ENCODE peak calls at places on chromosomes 11 and 22, in nine cellular contexts. One of them, this sample, is unnamed. For H3K36me3, the result is how much of the 10 kb centered on the place peaks cover.

GRCh38 chr22:46734830-46735453 is 3.1 kb downstream of the CERK start:
- ATAC-seq in body of pancreas: no peak
- ATAC-seq in Panc1: no peak
- ATAC-seq in K562: no peak
- ATAC-seq in HCT116: no peak
- ATAC-seq in HepG2: no peak
- ATAC-seq in heart left ventricle: no peak
- ATAC-seq in aorta: no peak
- ATAC-seq in gastrocnemius medialis: no peak
- ATAC-seq in this sample: no peak

GRCh38 chr11:67543585-67543984 is 20.3 kb upstream of the CABP2 start:
- ATAC-seq in aorta: no peak
- ATAC-seq in body of pancreas: no peak
- ATAC-seq in Panc1: no peak
- ATAC-seq in heart left ventricle: no peak
- ATAC-seq in HCT116: no peak
- ATAC-seq in K562: no peak
- ATAC-seq in HepG2: no peak
- ATAC-seq in gastrocnemius medialis: no peak
- ATAC-seq in this sample: no peak

GRCh38 chr11:128105950-128106349 is 481.4 kb downstream of the ETS1 start:
- ATAC-seq in Panc1: no peak
- ATAC-seq in body of pancreas: no peak
- ATAC-seq in HCT116: no peak
- ATAC-seq in heart left ventricle: no peak
- ATAC-seq in gastrocnemius medialis: no peak
- ATAC-seq in HepG2: no peak
- ATAC-seq in K562: no peak
- ATAC-seq in aorta: no peak
- ATAC-seq in this sample: no peak

GRCh38 chr11:74927496-74927895 is 21.4 kb downstream of the XRRA1 start:
- ATAC-seq in K562: no peak
- ATAC-seq in HepG2: no peak
- ATAC-seq in Panc1: no peak
- ATAC-seq in HCT116: no peak
- ATAC-seq in body of pancreas: no peak
- ATAC-seq in gastrocnemius medialis: no peak
- ATAC-seq in aorta: no peak
- ATAC-seq in heart left ventricle: no peak
- ATAC-seq in this sample: no peak

GRCh38 chr11:19460718-19461405 is 220.1 kb upstream of the E2F8 start:
- ATAC-seq in aorta: no peak
- ATAC-seq in K562: no peak
- ATAC-seq in HCT116: no peak
- ATAC-seq in Panc1: no peak
- ATAC-seq in heart left ventricle: no peak
- ATAC-seq in gastrocnemius medialis: no peak
- ATAC-seq in body of pancreas: peak
- ATAC-seq in HepG2: no peak
- ATAC-seq in this sample: peak

GRCh38 chr11:134714021-134714656 is 302.1 kb upstream of the B3GAT1 start:
- ATAC-seq in Panc1: no peak
- ATAC-seq in body of pancreas: no peak
- ATAC-seq in K562: no peak
- ATAC-seq in gastrocnemius medialis: no peak
- ATAC-seq in HCT116: no peak
- ATAC-seq in heart left ventricle: no peak
- ATAC-seq in aorta: no peak
- ATAC-seq in HepG2: no peak
- ATAC-seq in this sample: no peak

GRCh38 chr11:123196060-123196714 is 1.1 kb upstream of the CLMP start:
- ATAC-seq in Panc1: no peak
- ATAC-seq in K562: no peak
- ATAC-seq in heart left ventricle: no peak
- ATAC-seq in gastrocnemius medialis: no peak
- ATAC-seq in aorta: peak
- ATAC-seq in body of pancreas: no peak
- ATAC-seq in HCT116: no peak
- ATAC-seq in HepG2: peak
- ATAC-seq in this sample: no peak

GRCh38 chr22:42960146-42960509 is 54.8 kb downstream of the PACSIN2 start:
- ATAC-seq in HCT116: no peak
- ATAC-seq in Panc1: peak
- ATAC-seq in body of pancreas: no peak
- ATAC-seq in heart left ventricle: peak
- ATAC-seq in gastrocnemius medialis: peak
- ATAC-seq in K562: peak
- ATAC-seq in HepG2: peak
- ATAC-seq in aorta: no peak
- ATAC-seq in this sample: no peak

GRCh38 chr22:48981671-48982070 is 846.0 kb downstream of the BRD1 start:
- ATAC-seq in HCT116: no peak
- ATAC-seq in K562: no peak
- ATAC-seq in body of pancreas: no peak
- ATAC-seq in aorta: no peak
- ATAC-seq in Panc1: no peak
- ATAC-seq in HepG2: no peak
- ATAC-seq in gastrocnemius medialis: no peak
- ATAC-seq in heart left ventricle: no peak
- ATAC-seq in this sample: no peak

GRCh38 chr11:75182652-75183051 is 31.7 kb downstream of the SLCO2B1 start:
- ATAC-seq in Panc1: no peak
- ATAC-seq in body of pancreas: no peak
- ATAC-seq in HCT116: no peak
- ATAC-seq in gastrocnemius medialis: no peak
- ATAC-seq in K562: no peak
- ATAC-seq in HepG2: no peak
- ATAC-seq in heart left ventricle: peak
- ATAC-seq in aorta: no peak
- ATAC-seq in this sample: peak

GRCh38 chr11:116697011-116697410 is 75.8 kb downstream of the BUD13 start:
- ATAC-seq in HepG2: no peak
- ATAC-seq in heart left ventricle: no peak
- ATAC-seq in aorta: no peak
- ATAC-seq in HCT116: no peak
- ATAC-seq in Panc1: no peak
- ATAC-seq in body of pancreas: no peak
- ATAC-seq in K562: peak
- ATAC-seq in gastrocnemius medialis: no peak
- ATAC-seq in this sample: no peak

DNA sequence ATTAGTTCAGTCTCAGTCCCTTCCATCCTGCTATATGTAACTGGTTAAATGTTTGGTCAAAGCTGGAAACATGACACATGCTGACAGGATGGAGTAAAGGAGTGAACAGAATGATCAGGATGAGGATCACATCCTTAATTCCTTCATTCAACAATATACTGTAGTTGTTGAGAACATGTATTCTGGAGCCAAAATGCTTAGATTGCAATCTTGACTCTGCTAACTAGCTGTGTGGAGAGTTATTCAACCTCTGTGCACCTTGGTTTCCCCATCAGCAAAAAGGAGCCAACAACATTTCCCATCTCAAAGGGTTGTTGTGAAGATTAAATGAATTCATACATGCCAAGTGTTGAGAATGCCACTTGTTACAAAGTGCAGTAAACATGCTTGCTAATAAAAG is 12.8 kb downstream of the ENTHD1 start:
- ATAC-seq in Panc1: no peak
- ATAC-seq in heart left ventricle: no peak
- ATAC-seq in K562: no peak
- ATAC-seq in HepG2: no peak
- ATAC-seq in aorta: no peak
- ATAC-seq in body of pancreas: no peak
- ATAC-seq in gastrocnemius medialis: no peak
- ATAC-seq in HCT116: no peak
- ATAC-seq in this sample: no peak
- H3K36me3 ChIP-seq in Panc1: under half
- H3K36me3 ChIP-seq in heart left ventricle: under half
- H3K36me3 ChIP-seq in K562: under half
- H3K36me3 ChIP-seq in HepG2: under half
- H3K36me3 ChIP-seq in aorta: under half
- H3K36me3 ChIP-seq in body of pancreas: under half
- H3K36me3 ChIP-seq in gastrocnemius medialis: under half
- H3K36me3 ChIP-seq in HCT116: under half
- H3K36me3 ChIP-seq in this sample: under half

GRCh38 chr22:37241351-37242142 is 2.5 kb downstream of the RAC2 start:
- ATAC-seq in heart left ventricle: no peak
- ATAC-seq in HCT116: no peak
- ATAC-seq in aorta: no peak
- ATAC-seq in K562: no peak
- ATAC-seq in gastrocnemius medialis: no peak
- ATAC-seq in HepG2: no peak
- ATAC-seq in Panc1: no peak
- ATAC-seq in body of pancreas: no peak
- ATAC-seq in this sample: no peak

GRCh38 chr22:37244114-37244921 is at the start of gene RAC2:
- ATAC-seq in heart left ventricle: peak
- ATAC-seq in K562: peak
- ATAC-seq in body of pancreas: peak
- ATAC-seq in HCT116: peak
- ATAC-seq in Panc1: no peak
- ATAC-seq in aorta: peak
- ATAC-seq in gastrocnemius medialis: no peak
- ATAC-seq in HepG2: no peak
- ATAC-seq in this sample: no peak

GRCh38 chr22:37240941-37241320 is 3.1 kb downstream of the RAC2 start:
- ATAC-seq in HepG2: no peak
- ATAC-seq in K562: no peak
- ATAC-seq in HCT116: no peak
- ATAC-seq in aorta: no peak
- ATAC-seq in gastrocnemius medialis: no peak
- ATAC-seq in heart left ventricle: no peak
- ATAC-seq in body of pancreas: no peak
- ATAC-seq in Panc1: no peak
- ATAC-seq in this sample: no peak

GRCh38 chr22:37243402-37244113 is 511 bp downstream of the RAC2 start:
- ATAC-seq in aorta: no peak
- ATAC-seq in HCT116: peak
- ATAC-seq in Panc1: no peak
- ATAC-seq in K562: peak
- ATAC-seq in heart left ventricle: no peak
- ATAC-seq in body of pancreas: no peak
- ATAC-seq in gastrocnemius medialis: no peak
- ATAC-seq in HepG2: no peak
- ATAC-seq in this sample: no peak

GRCh38 chr22:37242395-37242918 is 1.6 kb downstream of the RAC2 start:
- ATAC-seq in Panc1: peak
- ATAC-seq in HepG2: no peak
- ATAC-seq in K562: peak
- ATAC-seq in aorta: peak
- ATAC-seq in HCT116: peak
- ATAC-seq in body of pancreas: peak
- ATAC-seq in heart left ventricle: no peak
- ATAC-seq in gastrocnemius medialis: no peak
- ATAC-seq in this sample: peak
- H3K36me3 ChIP-seq in Panc1: under half
- H3K36me3 ChIP-seq in HepG2: under half
- H3K36me3 ChIP-seq in K562: under half
- H3K36me3 ChIP-seq in aorta: under half
- H3K36me3 ChIP-seq in HCT116: under half
- H3K36me3 ChIP-seq in body of pancreas: under half
- H3K36me3 ChIP-seq in heart left ventricle: under half
- H3K36me3 ChIP-seq in gastrocnemius medialis: under half
- H3K36me3 ChIP-seq in this sample: under half

GRCh38 chr22:17149073-17149815 is 9.8 kb downstream of the HDHD5 start:
- ATAC-seq in HepG2: no peak
- ATAC-seq in aorta: no peak
- ATAC-seq in heart left ventricle: no peak
- ATAC-seq in body of pancreas: no peak
- ATAC-seq in Panc1: no peak
- ATAC-seq in gastrocnemius medialis: no peak
- ATAC-seq in K562: no peak
- ATAC-seq in HCT116: no peak
- ATAC-seq in this sample: no peak

GRCh38 chr22:17143826-17144225 is 15.3 kb downstream of the HDHD5 start:
- ATAC-seq in heart left ventricle: no peak
- ATAC-seq in Panc1: no peak
- ATAC-seq in aorta: no peak
- ATAC-seq in HepG2: no peak
- ATAC-seq in K562: no peak
- ATAC-seq in gastrocnemius medialis: no peak
- ATAC-seq in body of pancreas: no peak
- ATAC-seq in HCT116: no peak
- ATAC-seq in this sample: no peak

GRCh38 chr22:17140826-17141771 is 18.0 kb downstream of the HDHD5 start:
- ATAC-seq in K562: no peak
- ATAC-seq in HepG2: no peak
- ATAC-seq in gastrocnemius medialis: peak
- ATAC-seq in body of pancreas: no peak
- ATAC-seq in Panc1: no peak
- ATAC-seq in heart left ventricle: no peak
- ATAC-seq in aorta: no peak
- ATAC-seq in HCT116: no peak
- ATAC-seq in this sample: no peak

GRCh38 chr22:17143101-17143500 is 16.0 kb downstream of the HDHD5 start:
- ATAC-seq in HCT116: no peak
- ATAC-seq in HepG2: no peak
- ATAC-seq in Panc1: no peak
- ATAC-seq in gastrocnemius medialis: no peak
- ATAC-seq in body of pancreas: no peak
- ATAC-seq in aorta: no peak
- ATAC-seq in heart left ventricle: no peak
- ATAC-seq in K562: no peak
- ATAC-seq in this sample: no peak

GRCh38 chr22:17145021-17145680 is 13.9 kb downstream of the HDHD5 start:
- ATAC-seq in aorta: no peak
- ATAC-seq in HepG2: no peak
- ATAC-seq in heart left ventricle: no peak
- ATAC-seq in K562: no peak
- ATAC-seq in body of pancreas: no peak
- ATAC-seq in Panc1: no peak
- ATAC-seq in HCT116: no peak
- ATAC-seq in gastrocnemius medialis: no peak
- ATAC-seq in this sample: no peak
- H3K36me3 ChIP-seq in aorta: under half
- H3K36me3 ChIP-seq in HepG2: under half
- H3K36me3 ChIP-seq in heart left ventricle: under half
- H3K36me3 ChIP-seq in K562: half or more
- H3K36me3 ChIP-seq in body of pancreas: under half
- H3K36me3 ChIP-seq in Panc1: under half
- H3K36me3 ChIP-seq in HCT116: under half
- H3K36me3 ChIP-seq in gastrocnemius medialis: half or more
- H3K36me3 ChIP-seq in this sample: under half

DNA sequence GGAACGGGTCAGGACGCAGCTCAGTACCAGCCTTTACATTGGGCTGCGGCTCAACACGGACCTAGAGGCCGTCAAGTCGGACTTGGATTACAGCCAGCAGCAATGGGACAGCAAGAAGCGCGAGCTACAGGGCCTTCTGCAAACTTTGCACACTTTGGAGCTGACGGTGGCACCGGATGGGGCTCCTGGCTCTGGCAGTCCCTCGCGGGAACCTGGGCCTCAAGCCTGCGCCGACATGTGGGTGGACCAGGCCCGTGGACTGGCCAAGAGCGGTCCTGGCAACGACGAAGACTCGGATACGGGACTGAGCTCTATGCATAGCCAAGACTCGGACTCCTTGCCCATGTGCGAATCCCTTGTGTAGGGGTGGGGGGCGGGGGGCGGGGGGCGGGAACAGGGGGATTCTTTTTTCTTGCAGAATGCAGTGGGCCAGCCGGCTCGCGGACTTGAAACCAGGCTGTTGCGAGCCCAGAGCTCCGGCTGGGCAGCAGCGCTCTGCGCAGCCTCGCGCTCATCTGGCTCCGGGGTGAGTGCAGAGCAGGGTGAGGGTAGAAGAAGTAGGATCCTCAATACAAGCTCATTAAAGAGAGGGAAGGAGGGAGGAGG is 1.7 kb downstream of the RASSF10 start:
- ATAC-seq in HepG2: no peak
- ATAC-seq in body of pancreas: no peak
- ATAC-seq in HCT116: no peak
- ATAC-seq in heart left ventricle: no peak
- ATAC-seq in gastrocnemius medialis: no peak
- ATAC-seq in K562: no peak
- ATAC-seq in aorta: peak
- ATAC-seq in Panc1: no peak
- ATAC-seq in this sample: no peak
- H3K36me3 ChIP-seq in HepG2: under half
- H3K36me3 ChIP-seq in body of pancreas: under half
- H3K36me3 ChIP-seq in HCT116: under half
- H3K36me3 ChIP-seq in heart left ventricle: under half
- H3K36me3 ChIP-seq in gastrocnemius medialis: under half
- H3K36me3 ChIP-seq in K562: under half
- H3K36me3 ChIP-seq in aorta: under half
- H3K36me3 ChIP-seq in Panc1: under half
- H3K36me3 ChIP-seq in this sample: under half